ENCODE peak calls at places on chromosome 12, in five cellular contexts. One of them, this sample, is unnamed.

GRCh38 chr12:114508529-114509129 is 102.7 kb upstream of the TBX5 start:
- DNase-seq in uterus: peak; percentile 47
- DNase-seq in SK-N-SH: peak; percentile 64
- DNase-seq in heart left ventricle: peak; percentile 73
- DNase-seq in ovary: peak; percentile 39
- DNase-seq in this sample: peak; percentile 22

GRCh38 chr12:108635201-108635996 is 1.7 kb upstream of the SELPLG start:
- DNase-seq in uterus: no peak
- DNase-seq in SK-N-SH: no peak
- DNase-seq in heart left ventricle: no peak
- DNase-seq in ovary: no peak
- DNase-seq in this sample: no peak

GRCh38 chr12:30450872-30451271 is 244.8 kb downstream of the IPO8 start:
- DNase-seq in uterus: no peak
- DNase-seq in SK-N-SH: peak; percentile 6
- DNase-seq in heart left ventricle: no peak
- DNase-seq in ovary: no peak
- DNase-seq in this sample: no peak

GRCh38 chr12:79689041-79689476 is 1.7 kb downstream of the PAWR start:
- DNase-seq in uterus: no peak
- DNase-seq in SK-N-SH: no peak
- DNase-seq in heart left ventricle: no peak
- DNase-seq in ovary: no peak
- DNase-seq in this sample: no peak

GRCh38 chr12:93743999-93744689 is 67.0 kb downstream of the CRADD start:
- DNase-seq in uterus: no peak
- DNase-seq in SK-N-SH: no peak
- DNase-seq in heart left ventricle: no peak
- DNase-seq in ovary: no peak
- DNase-seq in this sample: no peak

GRCh38 chr12:6312529-6313325 is 2.2 kb downstream of the PLEKHG6 start:
- DNase-seq in uterus: no peak
- DNase-seq in SK-N-SH: no peak
- DNase-seq in heart left ventricle: no peak
- DNase-seq in ovary: no peak
- DNase-seq in this sample: no peak

GRCh38 chr12:19261773-19262172 is 132.2 kb downstream of the PLEKHA5 start:
- DNase-seq in uterus: no peak
- DNase-seq in SK-N-SH: no peak
- DNase-seq in heart left ventricle: no peak
- DNase-seq in ovary: no peak
- DNase-seq in this sample: no peak

GRCh38 chr12:55829967-55830600 is 697 bp upstream of the DNAJC14 start:
- DNase-seq in uterus: peak; percentile 73
- DNase-seq in SK-N-SH: peak; percentile 79
- DNase-seq in heart left ventricle: peak; percentile 62
- DNase-seq in ovary: peak; percentile 72
- DNase-seq in this sample: peak; percentile 44

GRCh38 chr12:5227722-5228274 is 184.1 kb downstream of the KCNA5 start:
- DNase-seq in uterus: peak; percentile 24
- DNase-seq in SK-N-SH: no peak
- DNase-seq in heart left ventricle: peak; percentile 33
- DNase-seq in ovary: no peak
- DNase-seq in this sample: peak; percentile 20

GRCh38 chr12:98453070-98453469 is 62.3 kb upstream of the TMPO start:
- DNase-seq in uterus: no peak
- DNase-seq in SK-N-SH: no peak
- DNase-seq in heart left ventricle: no peak
- DNase-seq in ovary: no peak
- DNase-seq in this sample: no peak

GRCh38 chr12:3010214-3010930 is 51.2 kb downstream of the TEAD4 start:
- DNase-seq in uterus: no peak
- DNase-seq in SK-N-SH: no peak
- DNase-seq in heart left ventricle: no peak
- DNase-seq in ovary: no peak
- DNase-seq in this sample: no peak

GRCh38 chr12:1592444-1593231 is 1.7 kb downstream of the FBXL14 start:
- DNase-seq in uterus: no peak
- DNase-seq in SK-N-SH: peak; percentile 66
- DNase-seq in heart left ventricle: no peak
- DNase-seq in ovary: no peak
- DNase-seq in this sample: peak; percentile 59

GRCh38 chr12:75058228-75058627 is 151.4 kb downstream of the KCNC2 start:
- DNase-seq in uterus: no peak
- DNase-seq in SK-N-SH: no peak
- DNase-seq in heart left ventricle: no peak
- DNase-seq in ovary: no peak
- DNase-seq in this sample: no peak

GRCh38 chr12:117404203-117404853 is 42.9 kb upstream of the NOS1 start:
- DNase-seq in uterus: no peak
- DNase-seq in SK-N-SH: no peak
- DNase-seq in heart left ventricle: no peak
- DNase-seq in ovary: no peak
- DNase-seq in this sample: no peak

GRCh38 chr12:131551675-131552074 is 159.2 kb upstream of the SFSWAP start:
- DNase-seq in uterus: no peak
- DNase-seq in SK-N-SH: no peak
- DNase-seq in heart left ventricle: no peak
- DNase-seq in ovary: no peak
- DNase-seq in this sample: no peak

GRCh38 chr12:68746572-68747180 is 700 bp downstream of the SLC35E3 start:
- DNase-seq in uterus: peak; percentile 46
- DNase-seq in SK-N-SH: peak; percentile 68
- DNase-seq in heart left ventricle: peak; percentile 60
- DNase-seq in ovary: peak; percentile 60
- DNase-seq in this sample: peak; percentile 32

GRCh38 chr12:19482551-19483109 is 43.3 kb downstream of the AEBP2 start:
- DNase-seq in uterus: no peak
- DNase-seq in SK-N-SH: peak; percentile 20
- DNase-seq in heart left ventricle: peak; percentile 41
- DNase-seq in ovary: no peak
- DNase-seq in this sample: peak; percentile 22

GRCh38 chr12:66693901-66694513 is 15.1 kb upstream of the GRIP1 start:
- DNase-seq in uterus: peak; percentile 15
- DNase-seq in SK-N-SH: peak; percentile 15
- DNase-seq in heart left ventricle: no peak
- DNase-seq in ovary: no peak
- DNase-seq in this sample: peak; percentile 11

GRCh38 chr12:6834873-6835272 is 5.9 kb upstream of the GNB3 start:
- DNase-seq in uterus: no peak
- DNase-seq in SK-N-SH: no peak
- DNase-seq in heart left ventricle: no peak
- DNase-seq in ovary: no peak
- DNase-seq in this sample: no peak

GRCh38 chr12:89236748-89237428 is 115.4 kb downstream of the DUSP6 start:
- DNase-seq in uterus: no peak
- DNase-seq in SK-N-SH: no peak
- DNase-seq in heart left ventricle: no peak
- DNase-seq in ovary: no peak
- DNase-seq in this sample: no peak

GRCh38 chr12:90058721-90059120 is 350.1 kb upstream of the ATP2B1 start:
- DNase-seq in uterus: no peak
- DNase-seq in SK-N-SH: no peak
- DNase-seq in heart left ventricle: no peak
- DNase-seq in ovary: no peak
- DNase-seq in this sample: no peak

GRCh38 chr12:109387425-109388166 is 39.9 kb downstream of the MYO1H start:
- DNase-seq in uterus: no peak
- DNase-seq in SK-N-SH: peak; percentile 31
- DNase-seq in heart left ventricle: no peak
- DNase-seq in ovary: no peak
- DNase-seq in this sample: no peak

GRCh38 chr12:48815281-48816110 is 2.8 kb upstream of the CACNB3 start:
- DNase-seq in uterus: peak; percentile 82
- DNase-seq in SK-N-SH: peak; percentile 89
- DNase-seq in heart left ventricle: peak; percentile 79
- DNase-seq in ovary: peak; percentile 83
- DNase-seq in this sample: peak; percentile 81

GRCh38 chr12:16920451-16920850 is 314.5 kb upstream of the LMO3 start:
- DNase-seq in uterus: no peak
- DNase-seq in SK-N-SH: no peak
- DNase-seq in heart left ventricle: no peak
- DNase-seq in ovary: no peak
- DNase-seq in this sample: no peak

GRCh38 chr12:92068441-92068840 is 77.2 kb downstream of the BTG1 start:
- DNase-seq in uterus: no peak
- DNase-seq in SK-N-SH: peak; percentile 24
- DNase-seq in heart left ventricle: no peak
- DNase-seq in ovary: no peak
- DNase-seq in this sample: no peak

GRCh38 chr12:75877588-75878381 is 153.8 kb downstream of the PHLDA1 start:
- DNase-seq in uterus: no peak
- DNase-seq in SK-N-SH: no peak
- DNase-seq in heart left ventricle: no peak
- DNase-seq in ovary: peak; percentile 14
- DNase-seq in this sample: no peak

GRCh38 chr12:63948211-63948610 is 103.7 kb downstream of the SRGAP1 start:
- DNase-seq in uterus: no peak
- DNase-seq in SK-N-SH: no peak
- DNase-seq in heart left ventricle: no peak
- DNase-seq in ovary: no peak
- DNase-seq in this sample: no peak

GRCh38 chr12:124125472-124125871 is 152.5 kb downstream of the ZNF664 start:
- DNase-seq in uterus: no peak
- DNase-seq in SK-N-SH: no peak
- DNase-seq in heart left ventricle: no peak
- DNase-seq in ovary: no peak
- DNase-seq in this sample: no peak

GRCh38 chr12:40192704-40193255 is 32.0 kb upstream of the LRRK2 start:
- DNase-seq in uterus: no peak
- DNase-seq in SK-N-SH: no peak
- DNase-seq in heart left ventricle: no peak
- DNase-seq in ovary: no peak
- DNase-seq in this sample: no peak

GRCh38 chr12:32893458-32893857 is 3.1 kb downstream of the PKP2 start:
- DNase-seq in uterus: no peak
- DNase-seq in SK-N-SH: no peak
- DNase-seq in heart left ventricle: no peak
- DNase-seq in ovary: no peak
- DNase-seq in this sample: no peak

GRCh38 chr12:5154091-5154490 is 110.4 kb downstream of the KCNA5 start:
- DNase-seq in uterus: no peak
- DNase-seq in SK-N-SH: no peak
- DNase-seq in heart left ventricle: no peak
- DNase-seq in ovary: no peak
- DNase-seq in this sample: no peak

GRCh38 chr12:54975875-54976274 is 8.7 kb downstream of the TESPA1 start:
- DNase-seq in uterus: no peak
- DNase-seq in SK-N-SH: no peak
- DNase-seq in heart left ventricle: no peak
- DNase-seq in ovary: no peak
- DNase-seq in this sample: no peak

GRCh38 chr12:23555180-23555784 is 394.2 kb downstream of the SOX5 start:
- DNase-seq in uterus: no peak
- DNase-seq in SK-N-SH: no peak
- DNase-seq in heart left ventricle: no peak
- DNase-seq in ovary: no peak
- DNase-seq in this sample: no peak

GRCh38 chr12:76591461-76591860 is 31.9 kb upstream of the OSBPL8 start:
- DNase-seq in uterus: no peak
- DNase-seq in SK-N-SH: no peak
- DNase-seq in heart left ventricle: no peak
- DNase-seq in ovary: no peak
- DNase-seq in this sample: no peak

DNA sequence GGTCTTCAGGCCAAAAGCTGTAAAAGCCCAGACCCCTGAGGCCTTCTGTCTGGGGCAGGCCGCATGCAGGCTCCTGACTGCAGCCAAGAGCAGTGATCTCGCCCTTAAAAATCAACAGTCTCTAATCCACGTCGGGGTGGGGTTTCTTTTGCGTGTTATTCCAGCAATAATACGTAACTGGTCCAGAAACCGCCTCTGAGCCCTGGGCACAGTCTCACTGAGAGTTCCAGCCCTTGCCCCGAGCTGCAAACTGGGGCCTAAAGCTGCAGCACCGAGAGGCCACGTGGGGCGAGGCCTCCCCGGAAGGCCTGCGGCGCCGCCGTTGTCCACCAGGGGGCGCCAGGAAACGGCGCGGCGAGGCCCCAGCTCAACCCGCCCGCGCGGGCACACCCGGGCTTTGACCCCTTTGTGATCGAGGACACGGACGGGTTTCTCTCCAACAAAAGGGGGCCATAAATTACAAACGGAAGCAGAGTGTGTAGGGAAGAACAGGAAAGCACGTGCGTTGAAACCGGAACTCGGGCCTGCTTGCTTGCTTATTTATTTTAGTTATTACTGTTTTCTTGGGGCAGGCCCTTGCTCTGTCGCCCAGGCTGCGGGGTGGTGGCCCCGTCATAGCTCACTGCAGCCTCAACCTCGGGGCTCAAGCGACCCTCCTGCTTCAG is 87.2 kb downstream of the NINJ2 start:
- DNase-seq in uterus: peak; percentile 67
- DNase-seq in SK-N-SH: peak; percentile 96
- DNase-seq in heart left ventricle: peak; percentile 86
- DNase-seq in ovary: peak; percentile 63
- DNase-seq in this sample: peak; percentile 87
- H3K4me3 ChIP-seq in uterus: no peak overlapping the region
- H3K4me3 ChIP-seq in SK-N-SH: no peak overlapping the region
- H3K4me3 ChIP-seq in heart left ventricle: peak overlapping the region; percentile 18
- H3K4me3 ChIP-seq in ovary: no peak overlapping the region
- H3K4me3 ChIP-seq in this sample: no peak overlapping the region

GRCh38 chr12:31518680-31519227 is 72.2 kb downstream of the DENND5B start:
- DNase-seq in uterus: peak; percentile 36
- DNase-seq in SK-N-SH: peak; percentile 43
- DNase-seq in heart left ventricle: no peak
- DNase-seq in ovary: peak; percentile 35
- DNase-seq in this sample: no peak

GRCh38 chr12:31514912-31515311 is 76.0 kb downstream of the DENND5B start:
- DNase-seq in uterus: no peak
- DNase-seq in SK-N-SH: no peak
- DNase-seq in heart left ventricle: no peak
- DNase-seq in ovary: no peak
- DNase-seq in this sample: no peak

GRCh38 chr12:31516702-31517101 is 74.2 kb downstream of the DENND5B start:
- DNase-seq in uterus: no peak
- DNase-seq in SK-N-SH: no peak
- DNase-seq in heart left ventricle: no peak
- DNase-seq in ovary: no peak
- DNase-seq in this sample: no peak

GRCh38 chr12:31519525-31519924 is 71.4 kb downstream of the DENND5B start:
- DNase-seq in uterus: no peak
- DNase-seq in SK-N-SH: peak; percentile 15
- DNase-seq in heart left ventricle: no peak
- DNase-seq in ovary: no peak
- DNase-seq in this sample: no peak

GRCh38 chr12:31517994-31518393 is 72.9 kb downstream of the DENND5B start:
- DNase-seq in uterus: no peak
- DNase-seq in SK-N-SH: no peak
- DNase-seq in heart left ventricle: no peak
- DNase-seq in ovary: no peak
- DNase-seq in this sample: no peak
- H3K27ac ChIP-seq in uterus: no peak overlapping the region
- H3K27ac ChIP-seq in SK-N-SH: peak overlapping the region; percentile 97
- H3K27ac ChIP-seq in heart left ventricle: no peak overlapping the region
- H3K27ac ChIP-seq in ovary: peak overlapping the region; percentile 38
- H3K27ac ChIP-seq in this sample: peak overlapping the region; percentile 32

GRCh38 chr12:47811581-47812484 is 7.9 kb downstream of the HDAC7 start:
- DNase-seq in uterus: peak; percentile 84
- DNase-seq in SK-N-SH: no peak
- DNase-seq in heart left ventricle: peak; percentile 79
- DNase-seq in ovary: peak; percentile 81
- DNase-seq in this sample: peak; percentile 66
- H3K4me3 ChIP-seq in uterus: no peak overlapping the region
- H3K4me3 ChIP-seq in SK-N-SH: no peak overlapping the region
- H3K4me3 ChIP-seq in heart left ventricle: peak overlapping the region; percentile 51
- H3K4me3 ChIP-seq in ovary: peak overlapping the region; percentile 36
- H3K4me3 ChIP-seq in this sample: peak overlapping the region; percentile 55

GRCh38 chr12:121535150-121536057 is 45.4 kb downstream of the KDM2B start:
- DNase-seq in uterus: no peak
- DNase-seq in SK-N-SH: no peak
- DNase-seq in heart left ventricle: no peak
- DNase-seq in ovary: peak; percentile 35
- DNase-seq in this sample: no peak
- H3K27ac ChIP-seq in uterus: peak overlapping the region; percentile 90
- H3K27ac ChIP-seq in SK-N-SH: no peak overlapping the region
- H3K27ac ChIP-seq in heart left ventricle: no peak overlapping the region
- H3K27ac ChIP-seq in ovary: peak overlapping the region; percentile 83
- H3K27ac ChIP-seq in this sample: peak overlapping the region; percentile 94